ENCODE peak calls at places on chromosome 18, in six cellular contexts. Q is astrocyte of the spinal cord, D is PC-3, N is foreskin fibroblast, P is heart left ventricle, S is upper lobe of left lung. H is an unnamed sample.

GRCh38 chr18:3042337-3042736 is 29.4 kb upstream of the LPIN2 start:
- DNase-seq in N (no peak), D (no peak), P (no peak), Q (no peak), S (no peak), H (no peak)

GRCh38 chr18:6616981-6617380 is 112.5 kb upstream of the ARHGAP28 start:
- DNase-seq in N (no peak), Q (no peak), S (no peak), P (no peak), D (no peak), H (no peak)

GRCh38 chr18:21099442-21099841 is 12.2 kb downstream of the ROCK1 start:
- DNase-seq in Q (no peak), P (no peak), D (no peak), S (no peak), N (no peak), H (no peak)

GRCh38 chr18:45291616-45292612 is 323.4 kb upstream of the SLC14A2 start:
- DNase-seq in D (no peak), N (no peak), P (no peak), S (no peak), Q (peak), H (peak)

GRCh38 chr18:30439174-30439573 is 603.4 kb downstream of the DSC3 start:
- DNase-seq in D (no peak), N (no peak), P (no peak), S (no peak), Q (no peak), H (no peak)

GRCh38 chr18:10057808-10058791 is 144.3 kb downstream of the VAPA start:
- DNase-seq in N (peak), P (no peak), S (no peak), D (peak), Q (peak), H (peak)

GRCh38 chr18:39435209-39435608 is 1869.6 kb upstream of the CELF4 start:
- DNase-seq in Q (no peak), P (no peak), N (no peak), D (no peak), S (no peak), H (no peak)

GRCh38 chr18:73593207-73593606 is 554.4 kb downstream of the FBXO15 start:
- DNase-seq in P (no peak), S (no peak), N (no peak), Q (no peak), D (no peak), H (no peak)

GRCh38 chr18:78895207-78896001 is 84.2 kb upstream of the SALL3 start:
- DNase-seq in S (no peak), D (no peak), Q (no peak), N (no peak), P (no peak), H (no peak)

GRCh38 chr18:36378194-36378593 is 80.7 kb downstream of the FHOD3 start:
- DNase-seq in P (no peak), Q (no peak), S (no peak), D (no peak), N (no peak), H (no peak)

GRCh38 chr18:28178720-28179119 is 1.8 kb upstream of the CDH2 start:
- DNase-seq in D (peak), Q (peak), S (no peak), N (no peak), P (no peak), H (no peak)

GRCh38 chr18:7803956-7804469 is 236.9 kb downstream of the PTPRM start:
- DNase-seq in D (no peak), Q (no peak), P (no peak), S (no peak), N (no peak), H (no peak)

GRCh38 chr18:23121133-23121532 is 14.2 kb upstream of the CABLES1 start:
- DNase-seq in S (no peak), N (no peak), Q (no peak), P (no peak), D (no peak), H (no peak)

GRCh38 chr18:35938562-35938961 is 33.9 kb upstream of the RMP24 start:
- DNase-seq in Q (no peak), S (no peak), P (no peak), D (no peak), N (no peak), H (no peak)

GRCh38 chr18:3492721-3493120 is 42.7 kb downstream of the TGIF1 start:
- DNase-seq in S (no peak), D (no peak), P (no peak), N (no peak), Q (no peak), H (no peak)

GRCh38 chr18:35276276-35276675 is 13.8 kb downstream of the ZSCAN30 start:
- DNase-seq in N (no peak), P (no peak), S (no peak), D (no peak), Q (no peak), H (no peak)

GRCh38 chr18:70365361-70365760 is 76.5 kb downstream of the SOCS6 start:
- DNase-seq in N (no peak), P (no peak), Q (no peak), D (no peak), S (no peak), H (no peak)

GRCh38 chr18:8741524-8741923 is 36.2 kb downstream of the MTCL1 start:
- DNase-seq in D (no peak), Q (no peak), N (no peak), P (no peak), S (no peak), H (no peak)

GRCh38 chr18:78972930-78973331 is 6.7 kb upstream of the SALL3 start:
- DNase-seq in P (no peak), N (no peak), D (no peak), Q (no peak), S (no peak), H (no peak)

GRCh38 chr18:76234559-76234958 is 260.5 kb downstream of the ZNF516 start:
- DNase-seq in N (no peak), S (no peak), D (no peak), Q (no peak), P (no peak), H (no peak)

GRCh38 chr18:69980982-69981804 is 33.5 kb upstream of the CD226 start:
- DNase-seq in N (no peak), D (no peak), Q (no peak), S (no peak), P (no peak), H (no peak)

GRCh38 chr18:48679236-48679635 is 140.4 kb downstream of the CTIF start:
- DNase-seq in S (no peak), N (no peak), Q (no peak), D (no peak), P (no peak), H (no peak)

GRCh38 chr18:48860276-48861180 is 90.2 kb downstream of the SMAD7 start:
- DNase-seq in N (no peak), D (no peak), S (no peak), Q (peak), P (peak), H (no peak)

GRCh38 chr18:321839-322467 is 54.1 kb upstream of the THOC1 start:
- DNase-seq in P (no peak), Q (no peak), S (no peak), N (no peak), D (no peak), H (no peak)

GRCh38 chr18:46325836-46326235 is 221.7 kb downstream of the HAUS1 start:
- DNase-seq in S (no peak), N (no peak), P (no peak), Q (no peak), D (no peak), H (no peak)

GRCh38 chr18:54777118-54777791 is 51.0 kb upstream of the RAB27B start:
- DNase-seq in D (peak), N (no peak), Q (peak), S (no peak), P (no peak), H (no peak)

GRCh38 chr18:78892721-78893120 is 86.9 kb upstream of the SALL3 start:
- DNase-seq in D (no peak), Q (no peak), S (no peak), P (no peak), N (no peak), H (no peak)

GRCh38 chr18:68779169-68779568 is 18.7 kb upstream of the CCDC102B start:
- DNase-seq in N (peak), D (peak), Q (peak), S (no peak), P (no peak), H (no peak)

GRCh38 chr18:51151568-51152511 is 45.6 kb downstream of the MEX3C start:
- DNase-seq in Q (no peak), P (no peak), S (peak), N (no peak), D (no peak), H (no peak)

GRCh38 chr18:54161267-54161666 is 63.2 kb downstream of the MBD2 start:
- DNase-seq in N (no peak), D (peak), Q (no peak), P (no peak), S (no peak), H (no peak)

GRCh38 chr18:76460482-76460881 is 34.6 kb downstream of the ZNF516 start:
- DNase-seq in Q (no peak), S (no peak), D (no peak), N (no peak), P (no peak), H (no peak)

GRCh38 chr18:28158083-28158581 is 18.8 kb downstream of the CDH2 start:
- DNase-seq in Q (no peak), S (no peak), P (no peak), N (no peak), D (no peak), H (no peak)

GRCh38 chr18:48376934-48377333 is 32.2 kb downstream of the ZBTB7C start:
- DNase-seq in Q (no peak), D (no peak), S (no peak), P (no peak), N (no peak), H (no peak)

GRCh38 chr18:50194623-50195532 is at the start of gene MYO5B:
- DNase-seq in S (peak), P (peak), D (peak), Q (no peak), N (no peak), H (no peak)

GRCh38 chr18:415627-416612 is 84.6 kb downstream of the COLEC12 start:
- DNase-seq in P (no peak), Q (peak), D (peak), N (peak), S (no peak), H (peak)

GRCh38 chr18:6607348-6607747 is 122.2 kb upstream of the ARHGAP28 start:
- DNase-seq in P (no peak), N (no peak), Q (no peak), D (no peak), S (no peak), H (no peak)

GRCh38 chr18:34158881-34159690 is 65.6 kb downstream of the NOL4 start:
- DNase-seq in Q (peak), N (peak), D (no peak), S (peak), P (peak), H (no peak)

DNA sequence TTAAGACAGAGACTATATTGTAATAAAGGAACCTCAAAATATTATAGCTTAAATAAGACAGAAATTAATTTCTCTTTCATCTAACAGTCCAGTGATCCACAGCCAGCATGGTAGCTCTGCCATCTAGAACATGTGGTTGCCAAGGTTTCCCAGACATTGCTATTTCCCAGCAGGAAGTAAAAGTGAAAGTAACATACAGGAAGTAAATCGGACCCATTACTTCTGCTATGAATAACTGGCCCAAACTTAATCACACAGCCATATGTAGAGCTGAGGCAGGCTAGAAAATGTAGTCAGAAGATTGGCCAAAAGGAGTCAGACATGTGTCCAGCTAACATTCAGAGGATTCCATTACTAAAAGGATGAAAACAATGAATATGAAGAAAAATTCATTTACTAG is 71.0 kb downstream of the NOL4 start:
- DNase-seq in Q (peak), D (peak), N (peak), P (no peak), S (no peak), H (no peak)
- H3K4me3 ChIP-seq in Q (no peak), D (peak), N (peak), P (no peak), S (no peak), H (no peak)

GRCh38 chr18:58453167-58453804 is 175.6 kb downstream of the ALPK2 start:
- DNase-seq in Q (no peak), N (no peak), P (no peak), D (no peak), S (no peak), H (no peak)

GRCh38 chr18:58451115-58451971 is 177.5 kb downstream of the ALPK2 start:
- DNase-seq in N (no peak), S (no peak), P (no peak), D (no peak), Q (no peak), H (no peak)

GRCh38 chr18:58453913-58454317 is 175.0 kb downstream of the ALPK2 start:
- DNase-seq in N (no peak), S (no peak), P (no peak), D (no peak), Q (no peak), H (no peak)

GRCh38 chr18:58451972-58452334 is 176.9 kb downstream of the ALPK2 start:
- DNase-seq in N (no peak), Q (no peak), D (no peak), S (no peak), P (no peak), H (no peak)

DNA sequence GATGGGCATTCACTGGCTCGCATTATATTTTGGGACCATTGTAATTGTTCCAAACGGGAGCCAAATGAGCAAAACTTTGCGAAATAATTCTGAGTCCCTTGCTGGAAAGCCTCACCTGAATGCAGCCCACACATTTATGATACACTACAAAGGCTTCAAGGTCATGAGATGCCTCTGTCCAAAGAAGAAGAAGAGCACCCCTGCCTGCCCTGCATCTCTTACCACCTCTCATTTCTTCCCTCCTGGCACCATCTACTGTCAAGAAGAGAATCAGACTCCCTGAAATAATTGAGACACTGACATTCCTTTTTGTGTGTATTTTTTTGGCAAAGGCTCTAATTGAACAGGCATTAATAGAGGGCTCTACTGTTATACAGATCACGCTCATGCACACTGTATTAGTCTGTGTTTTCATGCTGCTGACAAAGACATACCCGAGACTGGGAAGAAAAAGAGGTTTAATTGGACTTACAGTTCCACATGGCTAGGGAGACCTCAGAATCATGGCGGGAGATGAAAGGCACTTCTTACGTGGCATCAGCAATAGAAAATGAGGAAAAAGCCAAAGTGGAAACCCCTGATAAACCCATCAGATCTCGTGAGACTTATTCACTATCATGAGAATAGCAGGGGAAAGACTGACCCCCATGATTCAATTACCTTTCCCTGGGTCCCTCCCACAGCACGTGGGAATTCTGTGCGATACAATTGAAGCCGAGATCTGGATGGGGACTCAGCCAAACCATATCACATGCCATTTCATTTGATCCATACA is 176.3 kb downstream of the ALPK2 start:
- DNase-seq in N (no peak), D (no peak), P (no peak), S (no peak), Q (no peak), H (no peak)
- TF ChIP-seq CTCF in N (no peak), D (no peak), P (no peak), S (no peak), Q (no peak), H (no peak)

DNA sequence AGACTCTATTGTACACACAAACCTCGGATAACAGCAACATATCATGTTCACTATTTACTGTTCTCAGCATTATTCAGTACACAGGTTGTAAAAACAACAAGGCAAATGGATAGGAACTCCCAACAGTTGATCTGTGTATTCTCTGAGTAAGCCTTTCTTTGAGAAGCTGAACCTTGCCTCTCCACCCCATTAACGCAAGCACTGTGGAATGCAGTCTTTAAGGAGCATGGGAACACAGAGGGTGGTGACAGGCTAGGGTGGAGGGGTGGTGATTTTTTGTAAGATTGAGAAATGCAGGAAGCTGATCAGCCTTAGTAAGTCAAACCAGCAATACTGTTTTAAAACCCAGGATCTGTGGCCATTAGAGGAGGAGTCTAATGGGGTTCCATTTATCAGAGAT is 19.6 kb upstream of the SERPINB11 start:
- DNase-seq in P (no peak), N (peak), S (no peak), Q (peak), D (peak), H (peak)
- H3K4me3 ChIP-seq in P (no peak), N (no peak), S (no peak), Q (no peak), D (peak), H (no peak)

DNA sequence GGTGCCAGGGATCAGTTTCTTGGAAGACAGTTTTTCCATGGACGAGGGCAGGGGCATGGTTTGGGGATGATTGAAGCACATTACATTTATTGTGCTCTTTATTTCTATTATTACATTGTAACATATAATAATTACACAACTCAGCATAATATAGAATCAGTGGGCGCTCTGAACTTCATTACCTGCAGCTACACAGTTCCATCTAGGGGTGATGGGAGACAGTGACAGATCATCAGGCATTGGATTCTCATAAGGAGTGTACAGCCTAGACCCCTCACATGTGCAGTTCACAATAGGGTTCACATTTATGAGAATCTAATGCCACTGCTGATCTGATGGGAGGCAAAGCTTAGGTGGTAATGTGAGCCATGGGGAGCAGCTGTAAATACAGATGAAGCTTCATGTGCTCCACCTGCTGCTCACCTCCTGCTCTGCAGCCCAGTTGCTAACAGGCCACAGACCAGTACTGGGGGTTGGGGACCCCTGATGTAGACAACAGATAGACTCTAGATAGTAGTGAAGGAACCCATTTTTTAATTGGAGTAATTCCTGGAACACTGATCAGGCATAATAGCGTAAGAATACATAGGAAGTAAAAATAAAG is 41.5 kb upstream of the MC4R start:
- DNase-seq in S (no peak), P (no peak), D (peak), N (no peak), Q (no peak), H (no peak)
- TF ChIP-seq CTCF in S (no peak), P (no peak), D (peak), N (peak), Q (peak), H (peak)

GRCh38 chr18:12645751-12646203 is 12.1 kb downstream of the SPIRE1 start:
- DNase-seq in P (peak), D (peak), Q (no peak), N (no peak), S (no peak), H (no peak)
- H3K4me3 ChIP-seq in P (no peak), D (no peak), Q (no peak), N (no peak), S (no peak), H (no peak)

H was measured in BJ.